ENCODE peak calls at places on chromosome 17, in four cellular contexts. One of them, this sample, is unnamed.
A peak's percentile ranks its signal among the peaks of the same experiment; 100 is the strongest.

GRCh38 chr17:77497578-77497934 is 356.8 kb downstream of the SEC14L1 start:
- DNase-seq in PC-9: no peak
- DNase-seq in neural progenitor cell: no peak
- DNase-seq in effector memory CD4-positive, alpha-beta T cell: no peak
- DNase-seq in this sample: peak; percentile 35

GRCh38 chr17:59702304-59702703 is 4.9 kb downstream of the PTRH2 start:
- DNase-seq in PC-9: no peak
- DNase-seq in neural progenitor cell: no peak
- DNase-seq in effector memory CD4-positive, alpha-beta T cell: no peak
- DNase-seq in this sample: no peak

GRCh38 chr17:78991017-78991783 is 11.5 kb upstream of the LGALS3BP start:
- DNase-seq in PC-9: no peak
- DNase-seq in neural progenitor cell: no peak
- DNase-seq in effector memory CD4-positive, alpha-beta T cell: no peak
- DNase-seq in this sample: peak; percentile 18

GRCh38 chr17:79085154-79085920 is 10.7 kb downstream of the ENGASE start:
- DNase-seq in PC-9: no peak
- DNase-seq in neural progenitor cell: no peak
- DNase-seq in effector memory CD4-positive, alpha-beta T cell: no peak
- DNase-seq in this sample: peak; percentile 44

GRCh38 chr17:48358203-48358602 is 71.8 kb downstream of the SKAP1 start:
- DNase-seq in PC-9: no peak
- DNase-seq in neural progenitor cell: no peak
- DNase-seq in effector memory CD4-positive, alpha-beta T cell: no peak
- DNase-seq in this sample: no peak

GRCh38 chr17:72667096-72668063 is 425.1 kb downstream of the SLC39A11 start:
- DNase-seq in PC-9: no peak
- DNase-seq in neural progenitor cell: no peak
- DNase-seq in effector memory CD4-positive, alpha-beta T cell: no peak
- DNase-seq in this sample: no peak

GRCh38 chr17:71709271-71709670 is 411.5 kb upstream of the SOX9 start:
- DNase-seq in PC-9: no peak
- DNase-seq in neural progenitor cell: no peak
- DNase-seq in effector memory CD4-positive, alpha-beta T cell: no peak
- DNase-seq in this sample: no peak

GRCh38 chr17:2346475-2346874 is 9.2 kb downstream of the SGSM2 start:
- DNase-seq in PC-9: peak; percentile 91
- DNase-seq in neural progenitor cell: no peak
- DNase-seq in effector memory CD4-positive, alpha-beta T cell: no peak
- DNase-seq in this sample: no peak

GRCh38 chr17:76523084-76524037 is 14.1 kb downstream of the CYGB start:
- DNase-seq in PC-9: no peak
- DNase-seq in neural progenitor cell: peak; percentile 86
- DNase-seq in effector memory CD4-positive, alpha-beta T cell: peak; percentile 65
- DNase-seq in this sample: peak; percentile 83

GRCh38 chr17:51397361-51398127 is 137.2 kb downstream of the UTP18 start:
- DNase-seq in PC-9: peak; percentile 44
- DNase-seq in neural progenitor cell: no peak
- DNase-seq in effector memory CD4-positive, alpha-beta T cell: no peak
- DNase-seq in this sample: no peak

GRCh38 chr17:38908676-38909181 is 16.7 kb upstream of the LASP1NB start:
- DNase-seq in PC-9: no peak
- DNase-seq in neural progenitor cell: no peak
- DNase-seq in effector memory CD4-positive, alpha-beta T cell: no peak
- DNase-seq in this sample: peak; percentile 45

GRCh38 chr17:7988750-7989178 is 13.7 kb upstream of the GUCY2D start:
- DNase-seq in PC-9: peak; percentile 41
- DNase-seq in neural progenitor cell: peak; percentile 87
- DNase-seq in effector memory CD4-positive, alpha-beta T cell: peak; percentile 6
- DNase-seq in this sample: no peak

GRCh38 chr17:58268774-58269556 is 11.8 kb downstream of the MPO start:
- DNase-seq in PC-9: no peak
- DNase-seq in neural progenitor cell: no peak
- DNase-seq in effector memory CD4-positive, alpha-beta T cell: no peak
- DNase-seq in this sample: no peak

GRCh38 chr17:81924557-81925532 is 2.7 kb downstream of the MAFG start:
- DNase-seq in PC-9: no peak
- DNase-seq in neural progenitor cell: peak; percentile 62
- DNase-seq in effector memory CD4-positive, alpha-beta T cell: no peak
- DNase-seq in this sample: no peak

GRCh38 chr17:68089881-68090280 is 54.3 kb downstream of the KPNA2 start:
- DNase-seq in PC-9: peak; percentile 78
- DNase-seq in neural progenitor cell: no peak
- DNase-seq in effector memory CD4-positive, alpha-beta T cell: no peak
- DNase-seq in this sample: no peak

GRCh38 chr17:52071712-52072111 is 86.8 kb downstream of the CA10 start:
- DNase-seq in PC-9: no peak
- DNase-seq in neural progenitor cell: no peak
- DNase-seq in effector memory CD4-positive, alpha-beta T cell: no peak
- DNase-seq in this sample: no peak

GRCh38 chr17:1047886-1048470 is 51.0 kb downstream of the TIMM22 start:
- DNase-seq in PC-9: no peak
- DNase-seq in neural progenitor cell: no peak
- DNase-seq in effector memory CD4-positive, alpha-beta T cell: no peak
- DNase-seq in this sample: peak; percentile 43

GRCh38 chr17:67999291-67999911 is 3.1 kb upstream of the C17orf58 start:
- DNase-seq in PC-9: peak; percentile 92
- DNase-seq in neural progenitor cell: no peak
- DNase-seq in effector memory CD4-positive, alpha-beta T cell: no peak
- DNase-seq in this sample: no peak

GRCh38 chr17:12990041-12990808 is 27.6 kb downstream of the ELAC2 start:
- DNase-seq in PC-9: no peak
- DNase-seq in neural progenitor cell: no peak
- DNase-seq in effector memory CD4-positive, alpha-beta T cell: no peak
- DNase-seq in this sample: peak; percentile 96

GRCh38 chr17:60154616-60155426 is 5.0 kb downstream of the CA4 start:
- DNase-seq in PC-9: no peak
- DNase-seq in neural progenitor cell: no peak
- DNase-seq in effector memory CD4-positive, alpha-beta T cell: no peak
- DNase-seq in this sample: no peak

GRCh38 chr17:11292491-11292890 is 51.5 kb downstream of the SHISA6 start:
- DNase-seq in PC-9: no peak
- DNase-seq in neural progenitor cell: no peak
- DNase-seq in effector memory CD4-positive, alpha-beta T cell: no peak
- DNase-seq in this sample: no peak

GRCh38 chr17:47223007-47223406 is 13.9 kb downstream of the MYL4 start:
- DNase-seq in PC-9: peak; percentile 42
- DNase-seq in neural progenitor cell: no peak
- DNase-seq in effector memory CD4-positive, alpha-beta T cell: no peak
- DNase-seq in this sample: no peak

GRCh38 chr17:81244358-81245023 is 5.4 kb downstream of the NDUFAF8 start:
- DNase-seq in PC-9: no peak
- DNase-seq in neural progenitor cell: no peak
- DNase-seq in effector memory CD4-positive, alpha-beta T cell: no peak
- DNase-seq in this sample: no peak

GRCh38 chr17:48678141-48678971 is 44.0 kb downstream of the PRAC1 start:
- DNase-seq in PC-9: peak; percentile 41
- DNase-seq in neural progenitor cell: peak; percentile 86
- DNase-seq in effector memory CD4-positive, alpha-beta T cell: peak; percentile 37
- DNase-seq in this sample: peak; percentile 66

GRCh38 chr17:69733171-69734014 is 318.9 kb downstream of the MAP2K6 start:
- DNase-seq in PC-9: peak; percentile 44
- DNase-seq in neural progenitor cell: no peak
- DNase-seq in effector memory CD4-positive, alpha-beta T cell: no peak
- DNase-seq in this sample: no peak

GRCh38 chr17:34598161-34598776 is 18.9 kb downstream of the TMEM132E start:
- DNase-seq in PC-9: no peak
- DNase-seq in neural progenitor cell: peak; percentile 83
- DNase-seq in effector memory CD4-positive, alpha-beta T cell: no peak
- DNase-seq in this sample: no peak

GRCh38 chr17:28405632-28406477 is at the start of gene SLC46A1:
- DNase-seq in PC-9: peak; percentile 55
- DNase-seq in neural progenitor cell: peak; percentile 68
- DNase-seq in effector memory CD4-positive, alpha-beta T cell: no peak
- DNase-seq in this sample: peak; percentile 73

GRCh38 chr17:55093358-55093757 is 124.8 kb downstream of the STXBP4 start:
- DNase-seq in PC-9: no peak
- DNase-seq in neural progenitor cell: no peak
- DNase-seq in effector memory CD4-positive, alpha-beta T cell: no peak
- DNase-seq in this sample: no peak

GRCh38 chr17:41957058-41957868 is 9.3 kb upstream of the CNP start:
- DNase-seq in PC-9: no peak
- DNase-seq in neural progenitor cell: peak; percentile 15
- DNase-seq in effector memory CD4-positive, alpha-beta T cell: no peak
- DNase-seq in this sample: no peak

GRCh38 chr17:27315322-27315721 is 21.4 kb downstream of the WSB1 start:
- DNase-seq in PC-9: no peak
- DNase-seq in neural progenitor cell: no peak
- DNase-seq in effector memory CD4-positive, alpha-beta T cell: no peak
- DNase-seq in this sample: no peak

GRCh38 chr17:9116311-9116820 is 95.1 kb downstream of the NTN1 start:
- DNase-seq in PC-9: no peak
- DNase-seq in neural progenitor cell: no peak
- DNase-seq in effector memory CD4-positive, alpha-beta T cell: no peak
- DNase-seq in this sample: no peak

GRCh38 chr17:35947156-35947585 is 3.7 kb upstream of the LYZL6 start:
- DNase-seq in PC-9: no peak
- DNase-seq in neural progenitor cell: peak; percentile 81
- DNase-seq in effector memory CD4-positive, alpha-beta T cell: no peak
- DNase-seq in this sample: peak; percentile 37

GRCh38 chr17:48567209-48567608 is 10.9 kb downstream of the HOXB4 start:
- DNase-seq in PC-9: no peak
- DNase-seq in neural progenitor cell: no peak
- DNase-seq in effector memory CD4-positive, alpha-beta T cell: no peak
- DNase-seq in this sample: no peak

GRCh38 chr17:82627827-82628226 is 20.4 kb downstream of the WDR45B start:
- DNase-seq in PC-9: no peak
- DNase-seq in neural progenitor cell: no peak
- DNase-seq in effector memory CD4-positive, alpha-beta T cell: no peak
- DNase-seq in this sample: no peak

GRCh38 chr17:32266389-32267269 is 997 bp downstream of the RHBDL3 start:
- DNase-seq in PC-9: no peak
- DNase-seq in neural progenitor cell: peak; percentile 87
- DNase-seq in effector memory CD4-positive, alpha-beta T cell: no peak
- DNase-seq in this sample: no peak

GRCh38 chr17:77560417-77560816 is 398.1 kb upstream of the TNRC6C start:
- DNase-seq in PC-9: no peak
- DNase-seq in neural progenitor cell: no peak
- DNase-seq in effector memory CD4-positive, alpha-beta T cell: no peak
- DNase-seq in this sample: no peak

GRCh38 chr17:337453-337852 is 15.2 kb downstream of the RPH3AL start:
- DNase-seq in PC-9: no peak
- DNase-seq in neural progenitor cell: no peak
- DNase-seq in effector memory CD4-positive, alpha-beta T cell: no peak
- DNase-seq in this sample: peak; percentile 43

DNA sequence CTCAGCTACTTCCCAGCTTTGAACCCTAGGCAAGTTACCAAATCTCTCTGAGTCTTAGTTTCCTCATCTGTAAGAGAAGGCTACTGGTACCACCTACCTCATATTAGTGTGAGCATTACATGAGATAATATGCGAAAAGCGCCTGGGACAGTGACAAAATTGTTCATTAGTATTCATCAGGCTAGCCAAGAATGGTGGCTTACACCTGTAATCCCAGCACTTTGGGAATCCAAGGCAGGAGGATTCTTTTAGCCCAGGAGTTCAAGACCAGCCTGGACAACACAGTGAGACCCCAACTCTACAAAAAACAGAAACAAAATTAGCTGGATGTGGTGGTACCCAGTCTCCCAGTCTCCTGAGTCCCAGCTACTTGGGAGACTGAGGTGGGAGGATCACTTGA is 3.3 kb downstream of the PLCD3 start:
- DNase-seq in PC-9: no peak
- DNase-seq in neural progenitor cell: no peak
- DNase-seq in effector memory CD4-positive, alpha-beta T cell: no peak
- DNase-seq in this sample: no peak
- H3K4me1 ChIP-seq in PC-9: peaks cover 66% of the 10 kb centered on the region
- H3K4me1 ChIP-seq in neural progenitor cell: peaks cover 11% of the 10 kb centered on the region
- H3K4me1 ChIP-seq in effector memory CD4-positive, alpha-beta T cell: no peaks in the 10 kb centered on the region
- H3K4me1 ChIP-seq in this sample: peaks cover 7% of the 10 kb centered on the region

DNA sequence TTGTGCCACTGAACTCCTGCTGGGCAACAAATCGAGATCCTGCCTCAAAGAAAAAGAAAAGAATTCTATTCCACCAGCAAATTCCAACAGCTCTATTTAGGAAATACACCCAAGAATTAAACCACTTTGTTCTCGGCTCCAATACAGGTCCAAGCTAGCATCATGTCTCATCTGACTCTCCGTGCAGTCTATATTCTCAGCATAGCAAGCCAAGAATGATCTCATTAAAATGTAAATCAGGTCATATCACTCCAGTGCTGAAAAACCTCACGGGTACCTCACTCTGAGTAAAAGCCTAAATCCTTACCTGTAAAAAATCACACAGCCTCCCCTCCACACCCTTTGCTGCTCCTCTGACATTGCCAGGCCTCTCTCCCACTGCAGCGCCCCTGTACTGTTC is 23.9 kb downstream of the UBE2G1 start:
- DNase-seq in PC-9: no peak
- DNase-seq in neural progenitor cell: no peak
- DNase-seq in effector memory CD4-positive, alpha-beta T cell: no peak
- DNase-seq in this sample: no peak
- H3K4me3 ChIP-seq in PC-9: no peak overlapping the region
- H3K4me3 ChIP-seq in neural progenitor cell: no peak overlapping the region
- H3K4me3 ChIP-seq in effector memory CD4-positive, alpha-beta T cell: no peak overlapping the region
- H3K4me3 ChIP-seq in this sample: no peak overlapping the region

DNA sequence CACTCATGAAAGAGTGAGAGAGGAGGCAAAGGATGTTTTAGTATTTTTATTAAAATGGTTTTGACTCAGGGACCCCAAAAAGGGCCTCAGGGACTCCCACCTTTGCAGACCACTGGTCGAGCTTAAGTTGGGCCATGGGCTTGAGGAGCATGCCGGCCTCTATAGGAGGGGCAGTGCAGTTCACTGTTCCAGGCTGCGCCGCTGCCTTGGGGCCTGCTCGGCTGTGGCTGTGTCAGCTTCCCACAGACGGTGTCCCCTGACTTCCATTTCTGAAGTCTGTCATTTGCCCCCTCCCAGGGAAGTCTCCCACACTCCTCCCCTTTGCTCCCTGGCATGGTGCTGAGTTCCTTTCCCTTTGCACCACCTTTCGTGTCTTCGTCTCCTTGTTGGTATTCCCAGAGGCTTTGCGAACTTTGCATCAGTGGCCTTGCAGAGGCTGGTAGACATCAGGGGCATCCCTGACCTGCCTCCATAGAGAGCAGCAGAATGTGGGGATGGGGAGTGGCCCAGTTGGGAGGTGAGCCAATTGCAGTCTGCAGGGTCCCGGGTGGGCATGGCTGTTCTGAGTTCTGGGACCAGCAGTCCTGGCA is 17.1 kb downstream of the MPRIP start:
- DNase-seq in PC-9: no peak
- DNase-seq in neural progenitor cell: no peak
- DNase-seq in effector memory CD4-positive, alpha-beta T cell: no peak
- DNase-seq in this sample: no peak
- H3K4me1 ChIP-seq in PC-9: peaks cover 59% of the 10 kb centered on the region
- H3K4me1 ChIP-seq in neural progenitor cell: peaks cover 4% of the 10 kb centered on the region
- H3K4me1 ChIP-seq in effector memory CD4-positive, alpha-beta T cell: peaks cover 11% of the 10 kb centered on the region
- H3K4me1 ChIP-seq in this sample: no peaks in the 10 kb centered on the region

DNA sequence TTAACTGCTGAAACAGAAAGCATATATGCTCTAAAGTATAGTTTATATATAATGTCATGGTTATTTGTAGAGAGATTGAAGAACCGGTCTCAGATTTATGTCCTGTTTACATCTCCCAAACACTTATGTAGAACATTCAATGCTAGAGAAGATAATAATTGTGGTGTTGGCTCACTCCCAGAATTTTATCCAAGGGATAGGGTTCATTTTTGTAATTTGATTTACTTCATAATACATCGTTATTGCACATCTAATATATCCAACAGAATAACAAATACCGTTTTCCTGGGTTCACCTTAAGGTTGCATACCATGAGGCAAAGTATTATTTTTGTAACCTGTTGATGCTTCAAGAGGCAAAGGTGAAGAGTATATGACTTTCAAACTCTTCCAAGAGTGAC is 202.8 kb upstream of the TBX2 start:
- DNase-seq in PC-9: no peak
- DNase-seq in neural progenitor cell: no peak
- DNase-seq in effector memory CD4-positive, alpha-beta T cell: no peak
- DNase-seq in this sample: no peak
- H3K4me3 ChIP-seq in PC-9: no peak overlapping the region
- H3K4me3 ChIP-seq in neural progenitor cell: no peak overlapping the region
- H3K4me3 ChIP-seq in effector memory CD4-positive, alpha-beta T cell: no peak overlapping the region
- H3K4me3 ChIP-seq in this sample: no peak overlapping the region